ENCODE peak calls at places on chromosomes 3 and 15, in four cellular contexts. One of them, this sample, is unnamed. For H3K4me1, H3K36me3 and H3K27me3, the result is how much of the 10 kb centered on the place peaks cover.

GRCh38 chr3:14513566-14514322 is 26.4 kb downstream of the GRIP2 start:
- DNase-seq in lower lobe of right lung: no peak
- DNase-seq in fibroblast of lung: no peak
- DNase-seq in adrenal gland: no peak
- DNase-seq in this sample: no peak

GRCh38 chr15:78085928-78086327 is 6.4 kb upstream of the SH2D7 start:
- DNase-seq in lower lobe of right lung: no peak
- DNase-seq in adrenal gland: no peak
- DNase-seq in fibroblast of lung: peak
- DNase-seq in this sample: no peak

GRCh38 chr3:36124118-36124796 is 256.0 kb upstream of the STAC start:
- DNase-seq in lower lobe of right lung: no peak
- DNase-seq in adrenal gland: peak
- DNase-seq in fibroblast of lung: peak
- DNase-seq in this sample: peak

GRCh38 chr3:143654906-143655305 is 193.4 kb downstream of the SLC9A9 start:
- DNase-seq in lower lobe of right lung: no peak
- DNase-seq in fibroblast of lung: peak
- DNase-seq in adrenal gland: no peak
- DNase-seq in this sample: no peak

GRCh38 chr3:33372218-33373081 is 67.8 kb downstream of the UBP1 start:
- DNase-seq in lower lobe of right lung: no peak
- DNase-seq in fibroblast of lung: peak
- DNase-seq in adrenal gland: peak
- DNase-seq in this sample: no peak

GRCh38 chr3:108301695-108302404 is 5.5 kb downstream of the HHLA2 start:
- DNase-seq in lower lobe of right lung: no peak
- DNase-seq in adrenal gland: no peak
- DNase-seq in fibroblast of lung: peak
- DNase-seq in this sample: no peak

GRCh38 chr3:181278468-181279238 is 289.1 kb upstream of the DNAJC19 start:
- DNase-seq in adrenal gland: no peak
- DNase-seq in fibroblast of lung: no peak
- DNase-seq in lower lobe of right lung: no peak
- DNase-seq in this sample: no peak

GRCh38 chr15:61342390-61342789 is 113.3 kb upstream of the RORA start:
- DNase-seq in lower lobe of right lung: no peak
- DNase-seq in adrenal gland: no peak
- DNase-seq in fibroblast of lung: no peak
- DNase-seq in this sample: no peak

GRCh38 chr3:132256984-132257383 is 60.2 kb upstream of the ACP3 start:
- DNase-seq in fibroblast of lung: peak
- DNase-seq in adrenal gland: peak
- DNase-seq in lower lobe of right lung: no peak
- DNase-seq in this sample: peak

GRCh38 chr3:52528596-52529375 is 4.9 kb downstream of the NT5DC2 start:
- DNase-seq in adrenal gland: no peak
- DNase-seq in fibroblast of lung: no peak
- DNase-seq in lower lobe of right lung: no peak
- DNase-seq in this sample: no peak

GRCh38 chr3:111708157-111708771 is 113.1 kb upstream of the ZBED2 start:
- DNase-seq in lower lobe of right lung: no peak
- DNase-seq in adrenal gland: no peak
- DNase-seq in fibroblast of lung: no peak
- DNase-seq in this sample: no peak

GRCh38 chr3:9770276-9770812 is 597 bp upstream of the CAMK1 start:
- DNase-seq in lower lobe of right lung: peak
- DNase-seq in adrenal gland: peak
- DNase-seq in fibroblast of lung: no peak
- DNase-seq in this sample: no peak

GRCh38 chr15:100311099-100311751 is 30.6 kb downstream of the ADAMTS17 start:
- DNase-seq in adrenal gland: no peak
- DNase-seq in fibroblast of lung: no peak
- DNase-seq in lower lobe of right lung: no peak
- DNase-seq in this sample: no peak

GRCh38 chr15:85380860-85381535 is 595 bp downstream of the AKAP13 start:
- DNase-seq in lower lobe of right lung: peak
- DNase-seq in fibroblast of lung: peak
- DNase-seq in adrenal gland: peak
- DNase-seq in this sample: peak

GRCh38 chr3:59084598-59084997 is 34.8 kb upstream of the CFAP20DC start:
- DNase-seq in fibroblast of lung: no peak
- DNase-seq in lower lobe of right lung: no peak
- DNase-seq in adrenal gland: no peak
- DNase-seq in this sample: no peak

GRCh38 chr3:83035704-83036010 is 1274.2 kb upstream of the GBE1 start:
- DNase-seq in adrenal gland: no peak
- DNase-seq in fibroblast of lung: no peak
- DNase-seq in lower lobe of right lung: peak
- DNase-seq in this sample: no peak

GRCh38 chr3:55870576-55870975 is 383.5 kb upstream of the WNT5A start:
- DNase-seq in lower lobe of right lung: no peak
- DNase-seq in adrenal gland: no peak
- DNase-seq in fibroblast of lung: no peak
- DNase-seq in this sample: no peak

GRCh38 chr15:40042791-40043320 is 3.9 kb upstream of the SRP14 start:
- DNase-seq in adrenal gland: peak
- DNase-seq in fibroblast of lung: no peak
- DNase-seq in lower lobe of right lung: no peak
- DNase-seq in this sample: no peak

GRCh38 chr15:68408526-68408925 is 23.4 kb downstream of the ITGA11 start:
- DNase-seq in fibroblast of lung: no peak
- DNase-seq in adrenal gland: peak
- DNase-seq in lower lobe of right lung: no peak
- DNase-seq in this sample: no peak

GRCh38 chr15:87881001-87881400 is 375.5 kb downstream of the NTRK3 start:
- DNase-seq in fibroblast of lung: no peak
- DNase-seq in lower lobe of right lung: no peak
- DNase-seq in adrenal gland: no peak
- DNase-seq in this sample: no peak

GRCh38 chr3:190449801-190450200 is at the start of gene TMEM207:
- DNase-seq in adrenal gland: no peak
- DNase-seq in lower lobe of right lung: no peak
- DNase-seq in fibroblast of lung: no peak
- DNase-seq in this sample: no peak

GRCh38 chr3:138459619-138460535 is 25.5 kb downstream of the ESYT3 start:
- DNase-seq in adrenal gland: peak
- DNase-seq in lower lobe of right lung: peak
- DNase-seq in fibroblast of lung: no peak
- DNase-seq in this sample: no peak

GRCh38 chr3:143482106-143483088 is 362.8 kb downstream of the CHST2 start:
- DNase-seq in lower lobe of right lung: no peak
- DNase-seq in adrenal gland: no peak
- DNase-seq in fibroblast of lung: peak
- DNase-seq in this sample: no peak

GRCh38 chr3:29697989-29698388 is 417.1 kb downstream of the RBMS3 start:
- DNase-seq in lower lobe of right lung: no peak
- DNase-seq in adrenal gland: no peak
- DNase-seq in fibroblast of lung: peak
- DNase-seq in this sample: no peak

GRCh38 chr15:70035051-70035718 is 62.5 kb downstream of the TLE3 start:
- DNase-seq in lower lobe of right lung: peak
- DNase-seq in adrenal gland: no peak
- DNase-seq in fibroblast of lung: no peak
- DNase-seq in this sample: no peak

GRCh38 chr15:28936481-28936881 is 50.7 kb downstream of the APBA2 start:
- DNase-seq in adrenal gland: no peak
- DNase-seq in fibroblast of lung: no peak
- DNase-seq in lower lobe of right lung: no peak
- DNase-seq in this sample: no peak

GRCh38 chr3:130757751-130758150 is 11.1 kb upstream of the PIK3R4 start:
- DNase-seq in fibroblast of lung: no peak
- DNase-seq in adrenal gland: no peak
- DNase-seq in lower lobe of right lung: no peak
- DNase-seq in this sample: no peak

GRCh38 chr3:8537440-8537839 is 35.8 kb downstream of the LMCD1 start:
- DNase-seq in lower lobe of right lung: no peak
- DNase-seq in fibroblast of lung: no peak
- DNase-seq in adrenal gland: no peak
- DNase-seq in this sample: no peak
- H3K4me1 ChIP-seq in lower lobe of right lung: half or more
- H3K4me1 ChIP-seq in fibroblast of lung: under half
- H3K4me1 ChIP-seq in adrenal gland: under half
- H3K4me1 ChIP-seq in this sample: under half

DNA sequence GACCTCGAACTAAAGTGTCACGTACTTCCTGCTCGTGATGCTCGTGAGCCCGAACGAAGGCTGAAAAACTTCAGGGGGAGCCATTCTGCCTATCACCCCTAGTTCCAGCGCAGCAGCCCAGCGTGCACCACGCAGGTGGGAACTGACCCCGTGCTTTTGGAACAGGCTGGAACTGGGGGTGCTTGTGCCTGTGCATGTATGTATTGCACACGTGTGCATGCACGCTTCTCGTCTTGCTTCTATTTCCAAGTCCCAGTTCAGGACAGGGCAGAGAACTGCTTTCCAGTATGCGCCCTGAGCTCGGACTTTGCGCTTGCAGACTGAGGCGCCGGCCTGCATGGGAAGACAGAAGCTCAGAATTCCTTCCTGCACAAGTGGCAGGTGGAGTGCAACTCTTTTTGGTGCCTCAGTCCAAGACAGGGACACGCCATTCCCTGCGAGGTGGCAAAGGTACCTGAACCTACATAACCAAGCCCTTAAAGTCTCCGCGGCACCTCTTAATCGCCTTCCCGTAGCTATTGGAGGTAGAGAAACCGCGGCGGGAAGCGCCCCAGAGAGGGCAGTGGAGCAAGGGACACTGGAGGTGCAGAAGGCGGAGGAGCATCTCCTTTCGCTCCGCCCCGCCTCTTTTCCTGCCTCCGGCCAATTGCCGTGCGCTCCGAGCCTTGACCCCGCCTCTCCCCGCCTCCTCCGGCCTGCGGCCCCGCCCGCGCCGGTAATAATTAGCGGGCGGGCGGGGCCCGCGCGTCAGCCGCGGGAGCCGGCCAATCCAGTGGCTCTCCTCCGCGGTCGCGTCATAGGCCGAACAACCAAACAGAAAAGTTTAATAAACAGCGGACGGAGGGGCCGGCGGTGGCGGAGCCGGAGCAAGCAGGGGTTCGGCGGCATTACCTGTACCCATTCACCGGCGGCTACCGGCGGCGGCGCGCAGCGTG is at the start of gene ZFAND6:
- DNase-seq in fibroblast of lung: peak
- DNase-seq in lower lobe of right lung: peak
- DNase-seq in adrenal gland: peak
- DNase-seq in this sample: peak
- H3K36me3 ChIP-seq in fibroblast of lung: under half
- H3K36me3 ChIP-seq in lower lobe of right lung: under half
- H3K36me3 ChIP-seq in adrenal gland: under half
- H3K36me3 ChIP-seq in this sample: under half

DNA sequence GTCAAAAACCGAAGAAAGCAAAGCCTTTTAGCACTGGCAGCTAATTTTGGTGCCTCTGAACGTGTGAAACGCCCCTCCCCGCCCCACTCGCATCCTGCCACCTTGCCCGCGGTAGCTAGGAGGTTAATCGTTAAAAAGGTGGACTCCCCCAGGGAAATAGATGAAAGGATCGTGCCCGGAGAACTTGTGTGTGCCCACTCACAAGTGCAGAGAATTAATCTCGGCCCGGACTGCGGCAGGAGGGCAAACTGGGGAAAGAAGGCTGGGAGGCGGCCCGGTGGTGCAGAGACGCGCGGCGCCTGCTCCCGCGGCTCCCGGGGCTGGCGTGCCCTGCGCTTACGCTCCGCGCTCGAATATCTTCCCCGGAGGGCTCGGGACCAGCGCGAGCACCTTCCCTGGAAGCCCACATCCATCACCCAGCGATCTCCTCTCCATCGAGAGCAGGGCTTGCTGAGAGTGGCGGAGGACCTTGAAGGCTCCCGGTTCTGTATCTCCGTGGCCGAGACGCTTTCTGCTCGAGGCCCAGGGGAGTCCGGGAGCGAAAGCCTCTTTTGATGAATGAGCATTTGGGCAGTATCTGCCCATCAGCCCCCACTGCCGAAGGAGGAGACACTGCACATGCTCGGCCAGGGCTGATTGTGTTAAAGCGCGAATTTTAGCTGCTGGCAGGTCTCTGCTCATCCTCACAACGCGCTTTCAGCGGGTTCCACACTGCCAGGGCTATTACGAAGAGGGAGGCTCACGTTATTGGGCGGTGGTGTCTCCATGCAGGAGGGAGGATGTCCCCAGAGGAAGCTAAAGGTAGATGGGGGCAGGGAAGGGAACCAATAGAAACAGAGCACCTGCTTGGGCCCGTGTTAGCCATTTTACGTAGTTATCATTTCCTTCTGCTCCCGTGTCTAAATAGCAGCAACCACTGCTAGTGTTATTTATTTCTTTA is 1.3 kb upstream of the SPTSSB start:
- DNase-seq in lower lobe of right lung: peak
- DNase-seq in fibroblast of lung: peak
- DNase-seq in adrenal gland: no peak
- DNase-seq in this sample: no peak
- H3K27me3 ChIP-seq in lower lobe of right lung: under half
- H3K27me3 ChIP-seq in fibroblast of lung: under half
- H3K27me3 ChIP-seq in adrenal gland: under half
- H3K27me3 ChIP-seq in this sample: under half

DNA sequence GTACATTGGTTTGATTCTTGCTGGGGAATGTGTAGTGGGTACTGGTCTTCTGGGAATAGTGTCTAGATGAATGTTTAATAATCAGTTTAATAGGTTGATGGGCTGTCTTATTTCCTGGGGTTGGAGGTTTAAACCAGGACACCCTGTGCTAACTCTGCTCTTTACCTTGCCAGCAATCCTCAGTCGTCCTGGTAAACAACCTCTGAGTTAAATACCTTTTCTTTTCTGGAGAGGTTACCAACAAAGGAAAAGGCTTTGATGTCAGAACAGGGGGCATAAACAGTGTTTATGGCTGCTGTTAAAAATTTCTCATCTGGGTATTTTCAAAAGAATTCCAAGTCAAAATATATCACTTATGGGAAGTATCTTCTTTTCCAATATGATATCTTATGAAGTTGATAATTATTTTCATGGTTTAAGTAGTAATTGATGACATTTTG is 23.5 kb downstream of the MITF start:
- DNase-seq in lower lobe of right lung: no peak
- DNase-seq in adrenal gland: no peak
- DNase-seq in fibroblast of lung: no peak
- DNase-seq in this sample: no peak
- H3K4me1 ChIP-seq in lower lobe of right lung: under half
- H3K4me1 ChIP-seq in adrenal gland: half or more
- H3K4me1 ChIP-seq in fibroblast of lung: under half
- H3K4me1 ChIP-seq in this sample: under half

This sample was measured in iPS DF 6.9.